ENCODE peak calls at places on chromosomes 16 and 17, in eight cellular contexts. A is astrocyte of the spinal cord, K is mucosa of descending colon, L is body of pancreas, T is H1, J is trophoblast cell, S is A549, V is GM12865. Y is an unnamed sample.

GRCh38 chr17:34386343-34386924 is 23.4 kb upstream of the CCL1 start:
- DNase-seq in A (no peak), K (no peak), L (no peak), T (no peak), J (no peak), S (no peak), V (no peak), Y (no peak)

GRCh38 chr17:65485388-65486299 is 75.8 kb downstream of the AXIN2 start:
- DNase-seq in A (peak; percentile 22), K (no peak), L (no peak), T (no peak), J (no peak), S (no peak), V (no peak), Y (no peak)

GRCh38 chr17:48093341-48094045 is 7.8 kb downstream of the CBX1 start:
- DNase-seq in A (no peak), K (no peak), L (no peak), T (no peak), J (no peak), S (no peak), V (no peak), Y (no peak)

GRCh38 chr17:75774988-75775668 is 9.5 kb upstream of the UNK start:
- DNase-seq in A (peak; percentile 34), K (peak; percentile 19), L (no peak), T (peak; percentile 57), J (peak; percentile 72), S (no peak), V (no peak), Y (peak; percentile 45)

GRCh38 chr16:80274576-80275191 is 266.1 kb upstream of the DYNLRB2 start:
- DNase-seq in A (peak; percentile 79), K (no peak), L (no peak), T (no peak), J (no peak), S (no peak), V (no peak), Y (no peak)

GRCh38 chr17:17089796-17090641 is 47.8 kb downstream of the MPRIP start:
- DNase-seq in A (no peak), K (no peak), L (no peak), T (no peak), J (no peak), S (no peak), V (no peak), Y (peak; percentile 54)

GRCh38 chr16:53091508-53092211 is 36.9 kb downstream of the CHD9 start:
- DNase-seq in A (peak; percentile 94), K (peak; percentile 67), L (peak; percentile 19), T (no peak), J (no peak), S (no peak), V (peak; percentile 72), Y (peak; percentile 65)

GRCh38 chr16:86946981-86947380 is 368.6 kb downstream of the FOXL1 start:
- DNase-seq in A (no peak), K (no peak), L (no peak), T (no peak), J (no peak), S (no peak), V (no peak), Y (no peak)

GRCh38 chr17:36641877-36642845 is 40.8 kb downstream of the MRM1 start:
- DNase-seq in A (no peak), K (peak; percentile 58), L (no peak), T (no peak), J (no peak), S (peak; percentile 22), V (no peak), Y (no peak)

DNA sequence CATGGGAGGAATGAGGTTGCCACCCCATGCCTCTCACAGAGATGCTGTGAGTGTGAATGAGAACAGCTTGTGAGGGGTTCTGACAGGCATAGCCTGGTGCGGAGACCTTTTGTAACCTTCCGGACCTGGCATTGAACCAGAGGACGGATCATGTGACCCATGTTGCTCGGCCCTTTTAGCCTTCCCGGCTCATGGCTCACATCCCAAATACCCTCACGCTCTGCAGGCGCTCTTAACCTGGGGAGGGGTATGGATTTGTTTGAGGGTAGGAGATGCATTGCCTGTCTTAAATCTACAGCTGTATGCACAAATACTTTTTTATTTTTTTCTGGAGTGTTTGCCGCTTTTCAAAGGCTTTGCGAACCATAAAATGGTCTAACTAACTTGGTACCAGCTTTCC is 102.4 kb upstream of the CRHR1 start:
- DNase-seq in A (no peak), K (no peak), L (no peak), T (no peak), J (no peak), S (no peak), V (no peak), Y (no peak)
- H3K4me3 ChIP-seq in A (no peak overlapping the region), K (no peak overlapping the region), L (no peak overlapping the region), T (no peak overlapping the region), J (no peak overlapping the region), S (no peak overlapping the region), V (no peak overlapping the region), Y (no peak overlapping the region)

GRCh38 chr17:81831563-81831956 is 1.5 kb downstream of the MCRIP1 start:
- DNase-seq in A (no peak), K (no peak), L (no peak), T (no peak), J (no peak), S (no peak), V (peak; percentile 27), Y (no peak)
- H3K4me3 ChIP-seq in A (no peak overlapping the region), K (no peak overlapping the region), L (no peak overlapping the region), T (no peak overlapping the region), J (no peak overlapping the region), S (no peak overlapping the region), V (peak overlapping the region; percentile 64), Y (no peak overlapping the region)

GRCh38 chr16:88516666-88517065 is 53.5 kb upstream of the ZC3H18 start:
- DNase-seq in A (no peak), K (no peak), L (no peak), T (no peak), J (no peak), S (no peak), V (no peak), Y (no peak)
- H3K4me3 ChIP-seq in A (no peak overlapping the region), K (no peak overlapping the region), L (no peak overlapping the region), T (no peak overlapping the region), J (no peak overlapping the region), S (no peak overlapping the region), V (no peak overlapping the region), Y (no peak overlapping the region)

GRCh38 chr17:82751171-82751570 is 694 bp upstream of the TBCD start:
- DNase-seq in A (no peak), K (peak; percentile 69), L (no peak), T (peak; percentile 78), J (no peak), S (no peak), V (no peak), Y (no peak)
- H3K4me3 ChIP-seq in A (peak overlapping the region; percentile 51), K (no peak overlapping the region), L (no peak overlapping the region), T (peak overlapping the region; percentile 45), J (peak overlapping the region; percentile 75), S (peak overlapping the region; percentile 99), V (peak overlapping the region; percentile 66), Y (peak overlapping the region; percentile 86)

DNA sequence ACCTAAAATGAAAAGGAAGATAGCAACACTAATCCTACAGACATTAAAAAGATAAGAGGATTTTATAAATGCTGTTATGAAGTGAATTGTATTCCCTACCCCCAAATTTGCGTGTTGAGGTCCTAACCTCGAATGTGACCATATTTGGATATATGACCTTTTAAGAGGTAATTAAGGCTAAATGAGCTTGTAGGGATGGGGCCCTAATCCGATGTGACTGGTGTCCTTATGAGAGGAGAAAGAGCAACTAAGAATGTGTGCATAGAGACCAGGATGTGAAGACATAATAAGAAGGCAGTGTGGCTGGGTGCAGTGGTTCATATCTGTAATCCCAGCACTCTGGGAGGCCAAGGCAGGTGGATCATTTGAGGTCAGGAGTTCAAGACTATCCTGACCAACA is 48.2 kb upstream of the FAM20A start:
- DNase-seq in A (no peak), K (no peak), L (no peak), T (no peak), J (no peak), S (no peak), V (no peak), Y (no peak)
- H3K4me3 ChIP-seq in A (no peak overlapping the region), K (no peak overlapping the region), L (no peak overlapping the region), T (no peak overlapping the region), J (no peak overlapping the region), S (no peak overlapping the region), V (no peak overlapping the region), Y (no peak overlapping the region)

Y was measured in Peyer's patch.